ENCODE peak calls at places on chromosomes 7 and 10, in ten cellular contexts. B, X, P, A, M, D, L, V, W and E are unnamed samples.

GRCh38 chr7:130960208-130960988 is 226.4 kb upstream of the KLF14 start:
- DNase-seq in B (peak; percentile 99), X (peak; percentile 98), P (no peak), A (peak; percentile 99), M (no peak), D (peak; percentile 32), L (peak; percentile 97), V (peak; percentile 89), W (peak; percentile 97), E (peak; percentile 84)

GRCh38 chr10:46006219-46006618 is 24.2 kb downstream of the NCOA4 start:
- DNase-seq in B (peak; percentile 83), X (peak; percentile 67), P (no peak), A (peak; percentile 84), M (no peak), D (no peak), L (no peak), V (no peak), W (no peak), E (no peak)

GRCh38 chr10:12165992-12166775 is 29.5 kb downstream of the NUDT5 start:
- DNase-seq in B (no peak), X (no peak), P (no peak), A (no peak), M (no peak), D (no peak), L (no peak), V (no peak), W (no peak), E (no peak)

GRCh38 chr7:114502454-114503254 is 88.0 kb downstream of the FOXP2 start:
- DNase-seq in B (peak; percentile 47), X (peak; percentile 67), P (no peak), A (peak; percentile 16), M (no peak), D (no peak), L (peak; percentile 66), V (no peak), W (no peak), E (no peak)

GRCh38 chr10:118911361-118911760 is 118.2 kb upstream of the NANOS1 start:
- DNase-seq in B (peak; percentile 69), X (peak; percentile 66), P (no peak), A (peak; percentile 28), M (no peak), D (no peak), L (peak; percentile 82), V (no peak), W (no peak), E (no peak)

GRCh38 chr10:124712704-124713407 is 31.3 kb downstream of the FAM53B start:
- DNase-seq in B (no peak), X (no peak), P (no peak), A (no peak), M (peak; percentile 36), D (no peak), L (no peak), V (no peak), W (no peak), E (no peak)

GRCh38 chr7:57177856-57178767 is 45.9 kb upstream of the ZNF479 start:
- DNase-seq in B (no peak), X (no peak), P (no peak), A (no peak), M (peak; percentile 38), D (no peak), L (no peak), V (no peak), W (no peak), E (no peak)

GRCh38 chr10:17073720-17074547 is 55.7 kb downstream of the CUBN start:
- DNase-seq in B (peak; percentile 38), X (no peak), P (no peak), A (no peak), M (no peak), D (no peak), L (no peak), V (no peak), W (no peak), E (no peak)

GRCh38 chr7:13880789-13881188 is 108.7 kb downstream of the ETV1 start:
- DNase-seq in B (peak; percentile 94), X (peak; percentile 41), P (no peak), A (peak; percentile 91), M (no peak), D (no peak), L (peak; percentile 60), V (no peak), W (no peak), E (no peak)

GRCh38 chr7:119090851-119091250 is 866.3 kb downstream of the ANKRD7 start:
- DNase-seq in B (no peak), X (no peak), P (no peak), A (no peak), M (no peak), D (peak; percentile 17), L (no peak), V (no peak), W (no peak), E (no peak)

GRCh38 chr10:103548581-103549348 is 55.3 kb downstream of the NEURL1 start:
- DNase-seq in B (no peak), X (no peak), P (no peak), A (no peak), M (peak; percentile 48), D (peak; percentile 7), L (no peak), V (no peak), W (no peak), E (no peak)

GRCh38 chr7:1691096-1691495 is 21.0 kb downstream of the ELFN1 start:
- DNase-seq in B (no peak), X (no peak), P (no peak), A (no peak), M (peak; percentile 40), D (no peak), L (no peak), V (no peak), W (no peak), E (no peak)

GRCh38 chr7:41955475-41956243 is 252.8 kb upstream of the INHBA start:
- DNase-seq in B (peak; percentile 100), X (peak; percentile 100), P (peak; percentile 92), A (peak; percentile 99), M (peak; percentile 91), D (peak; percentile 90), L (peak; percentile 97), V (no peak), W (peak; percentile 98), E (peak; percentile 89)

DNA sequence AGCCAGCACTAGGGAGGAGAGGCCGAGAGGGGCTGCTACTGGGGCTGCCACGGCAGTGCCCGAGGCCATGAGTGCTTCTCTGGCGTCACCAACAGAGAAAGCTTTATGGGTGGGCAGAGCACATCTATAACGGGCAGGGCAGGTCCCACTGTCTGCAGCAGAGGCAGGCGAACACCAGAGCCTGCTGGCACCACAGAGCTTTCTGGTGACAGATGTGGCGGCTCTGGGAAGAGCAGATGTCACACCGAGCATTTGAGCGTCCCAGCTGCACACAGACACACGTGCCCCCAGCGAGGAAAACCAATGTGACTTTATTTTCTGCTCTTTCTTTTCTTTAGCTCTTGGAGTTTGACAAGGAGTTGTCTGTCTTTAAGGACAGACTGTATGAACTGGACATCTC is 20.5 kb downstream of the NKX6-2 start:
- DNase-seq in B (no peak), X (no peak), P (no peak), A (no peak), M (no peak), D (no peak), L (no peak), V (no peak), W (no peak), E (no peak)
- H3K4me3 ChIP-seq in B (no peak overlapping the region), X (no peak overlapping the region), P (no peak overlapping the region), A (no peak overlapping the region), M (no peak overlapping the region), D (no peak overlapping the region), L (no peak overlapping the region), V (no peak overlapping the region), W (no peak overlapping the region), E (no peak overlapping the region)

GRCh38 chr10:19750972-19751371 is 65.3 kb upstream of the PLXDC2 start:
- DNase-seq in B (no peak), X (no peak), P (no peak), A (no peak), M (no peak), D (no peak), L (no peak), V (no peak), W (no peak), E (no peak)

GRCh38 chr10:19762026-19762425 is 54.2 kb upstream of the PLXDC2 start:
- DNase-seq in B (peak; percentile 63), X (peak; percentile 21), P (no peak), A (no peak), M (no peak), D (no peak), L (no peak), V (no peak), W (no peak), E (no peak)

GRCh38 chr10:19756919-19757318 is 59.3 kb upstream of the PLXDC2 start:
- DNase-seq in B (no peak), X (no peak), P (no peak), A (no peak), M (no peak), D (no peak), L (no peak), V (no peak), W (no peak), E (no peak)
- TF ChIP-seq CTCF in B (no peak), X (no peak), P (no peak), A (no peak), M (no peak), D (no peak), L (no peak), V (no peak), W (no peak), E (no peak)

GRCh38 chr10:29703276-29703675 is 68.5 kb upstream of the SVIL start:
- DNase-seq in B (peak; percentile 28), X (no peak), P (no peak), A (no peak), M (no peak), D (peak; percentile 58), L (no peak), V (no peak), W (no peak), E (no peak)
- H3K4me3 ChIP-seq in B (peak overlapping the region; percentile 1), X (no peak overlapping the region), P (no peak overlapping the region), A (no peak overlapping the region), M (no peak overlapping the region), D (no peak overlapping the region), L (no peak overlapping the region), V (no peak overlapping the region), W (no peak overlapping the region), E (no peak overlapping the region)

GRCh38 chr7:149285581-149285975 is 23.6 kb downstream of the ZNF783 start:
- DNase-seq in B (peak; percentile 39), X (peak; percentile 35), P (no peak), A (peak; percentile 11), M (no peak), D (no peak), L (peak; percentile 20), V (no peak), W (no peak), E (no peak)

GRCh38 chr7:149284343-149284742 is 22.3 kb downstream of the ZNF783 start:
- DNase-seq in B (no peak), X (no peak), P (no peak), A (no peak), M (no peak), D (no peak), L (no peak), V (no peak), W (no peak), E (no peak)

GRCh38 chr7:149283321-149283720 is 21.3 kb downstream of the ZNF783 start:
- DNase-seq in B (no peak), X (no peak), P (no peak), A (no peak), M (no peak), D (no peak), L (no peak), V (no peak), W (no peak), E (no peak)

GRCh38 chr7:149286811-149287400 is 24.9 kb downstream of the ZNF783 start:
- DNase-seq in B (no peak), X (no peak), P (no peak), A (peak; percentile 4), M (no peak), D (no peak), L (no peak), V (no peak), W (no peak), E (no peak)

GRCh38 chr7:149284850-149285580 is 23.0 kb downstream of the ZNF783 start:
- DNase-seq in B (peak; percentile 79), X (peak; percentile 90), P (peak; percentile 90), A (peak; percentile 80), M (peak; percentile 98), D (peak; percentile 97), L (peak; percentile 88), V (peak; percentile 75), W (peak; percentile 19), E (peak; percentile 52)
- TF ChIP-seq CTCF in B (no peak), X (no peak), P (no peak), A (no peak), M (no peak), D (peak; percentile 5), L (no peak), V (no peak), W (no peak), E (no peak)